ENCODE peak calls at places on chromosome 11, in five cellular contexts. One of them, this sample, is unnamed.

GRCh38 chr11:117281159-117281558 is 10.0 kb upstream of the BACE1-AS start:
- DNase-seq in IMR-90: peak
- DNase-seq in K562: no peak
- DNase-seq in HepG2: no peak
- DNase-seq in H1: no peak
- DNase-seq in this sample: no peak

GRCh38 chr11:43943931-43944751 is 1.7 kb downstream of the C11orf96 start:
- DNase-seq in IMR-90: peak
- DNase-seq in K562: no peak
- DNase-seq in HepG2: no peak
- DNase-seq in H1: no peak
- DNase-seq in this sample: peak

GRCh38 chr11:128629516-128630106 is 42.3 kb upstream of the ETS1 start:
- DNase-seq in IMR-90: peak
- DNase-seq in K562: no peak
- DNase-seq in HepG2: no peak
- DNase-seq in H1: no peak
- DNase-seq in this sample: no peak

GRCh38 chr11:115324569-115325432 is 179.4 kb downstream of the CADM1 start:
- DNase-seq in IMR-90: peak
- DNase-seq in K562: peak
- DNase-seq in HepG2: peak
- DNase-seq in H1: peak
- DNase-seq in this sample: peak

GRCh38 chr11:62504158-62504973 is 42.2 kb downstream of the AHNAK start:
- DNase-seq in IMR-90: no peak
- DNase-seq in K562: no peak
- DNase-seq in HepG2: no peak
- DNase-seq in H1: no peak
- DNase-seq in this sample: no peak

GRCh38 chr11:115745041-115745440 is 240.8 kb upstream of the CADM1 start:
- DNase-seq in IMR-90: no peak
- DNase-seq in K562: no peak
- DNase-seq in HepG2: no peak
- DNase-seq in H1: no peak
- DNase-seq in this sample: no peak

GRCh38 chr11:128964463-128964930 is 21.8 kb upstream of the TP53AIP1 start:
- DNase-seq in IMR-90: no peak
- DNase-seq in K562: no peak
- DNase-seq in HepG2: no peak
- DNase-seq in H1: no peak
- DNase-seq in this sample: no peak

GRCh38 chr11:120335596-120335927 is 651 bp upstream of the ARHGEF12 start:
- DNase-seq in IMR-90: peak
- DNase-seq in K562: no peak
- DNase-seq in HepG2: no peak
- DNase-seq in H1: no peak
- DNase-seq in this sample: peak

GRCh38 chr11:8566613-8567210 is 27.3 kb downstream of the STK33 start:
- DNase-seq in IMR-90: peak
- DNase-seq in K562: peak
- DNase-seq in HepG2: peak
- DNase-seq in H1: no peak
- DNase-seq in this sample: no peak

GRCh38 chr11:69499946-69500284 is 18.5 kb downstream of the LINC01488 start:
- DNase-seq in IMR-90: no peak
- DNase-seq in K562: no peak
- DNase-seq in HepG2: no peak
- DNase-seq in H1: no peak
- DNase-seq in this sample: no peak

GRCh38 chr11:96335389-96335788 is 7.6 kb downstream of the MAML2 start:
- DNase-seq in IMR-90: peak
- DNase-seq in K562: no peak
- DNase-seq in HepG2: no peak
- DNase-seq in H1: no peak
- DNase-seq in this sample: no peak

GRCh38 chr11:79472736-79473536 is 32.1 kb upstream of the TENM4 start:
- DNase-seq in IMR-90: no peak
- DNase-seq in K562: no peak
- DNase-seq in HepG2: no peak
- DNase-seq in H1: peak
- DNase-seq in this sample: no peak

GRCh38 chr11:17410606-17411379 is 22.3 kb upstream of the KCNJ11 start:
- DNase-seq in IMR-90: no peak
- DNase-seq in K562: no peak
- DNase-seq in HepG2: no peak
- DNase-seq in H1: no peak
- DNase-seq in this sample: no peak

GRCh38 chr11:92227954-92228935 is 3.6 kb downstream of the FAT3 start:
- DNase-seq in IMR-90: no peak
- DNase-seq in K562: no peak
- DNase-seq in HepG2: no peak
- DNase-seq in H1: no peak
- DNase-seq in this sample: no peak

DNA sequence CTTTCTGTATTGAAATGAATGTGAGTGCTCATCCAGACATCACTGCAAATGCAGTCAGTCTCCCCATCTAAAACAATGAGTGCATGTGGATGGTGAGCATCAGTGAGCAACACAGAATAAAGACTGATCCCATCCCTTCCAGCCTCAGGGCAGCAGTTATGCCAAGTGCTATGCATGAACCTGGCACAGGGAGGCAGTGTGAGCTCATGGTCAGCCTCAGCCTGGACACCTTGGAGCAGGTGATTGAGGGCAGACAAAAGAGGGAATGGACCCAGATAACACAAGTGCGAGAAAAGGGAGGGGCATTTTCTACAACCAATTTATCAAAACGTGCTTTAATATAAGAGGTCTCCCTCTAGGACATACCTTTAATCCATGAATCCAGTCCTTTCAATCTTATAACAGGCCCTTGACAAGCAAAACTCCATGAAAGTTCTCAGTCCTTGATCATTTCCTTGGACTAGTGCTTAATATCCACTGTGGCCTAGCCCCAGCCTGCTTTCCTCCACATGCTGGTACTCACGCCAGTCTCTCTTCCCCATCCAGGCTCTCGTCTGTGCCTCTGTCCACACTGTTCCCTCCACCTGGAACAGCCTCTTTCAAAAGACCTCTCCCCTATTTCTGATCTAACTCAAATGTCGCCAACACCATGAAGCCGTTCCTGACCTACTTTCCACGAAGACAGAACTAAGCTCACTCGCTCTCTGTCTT is 50.5 kb upstream of the LRRC55 start:
- DNase-seq in IMR-90: peak
- DNase-seq in K562: peak
- DNase-seq in HepG2: peak
- DNase-seq in H1: peak
- DNase-seq in this sample: no peak
- TF ChIP-seq POLR2A in IMR-90: no peak
- TF ChIP-seq POLR2A in K562: no peak
- TF ChIP-seq POLR2A in HepG2: no peak
- TF ChIP-seq POLR2A in H1: no peak
- TF ChIP-seq POLR2A in this sample: no peak

DNA sequence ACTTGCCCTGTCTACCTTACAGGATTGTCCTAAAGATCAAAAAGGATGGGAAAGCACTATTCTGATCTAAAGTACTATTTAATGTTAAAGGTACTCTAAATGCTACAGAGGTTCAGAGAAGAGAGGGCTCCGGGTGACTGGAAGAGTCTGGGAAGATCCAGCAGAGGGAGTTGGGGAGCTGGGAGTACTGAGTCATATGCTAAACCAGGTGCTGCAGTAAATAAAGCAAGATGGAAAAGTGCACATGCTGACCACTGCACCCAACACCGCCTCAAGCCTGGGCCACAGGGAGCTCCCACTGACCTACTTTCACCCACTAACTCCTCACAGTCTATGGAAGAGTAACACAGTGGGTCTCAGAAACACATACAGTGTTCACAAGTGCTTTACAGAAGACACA is 49.3 kb downstream of the WT1 start:
- DNase-seq in IMR-90: peak
- DNase-seq in K562: peak
- DNase-seq in HepG2: peak
- DNase-seq in H1: peak
- DNase-seq in this sample: peak
- TF ChIP-seq MAFK in IMR-90: no peak
- TF ChIP-seq MAFK in K562: no peak
- TF ChIP-seq MAFK in HepG2: no peak
- TF ChIP-seq MAFK in H1: no peak
- TF ChIP-seq MAFK in this sample: no peak

GRCh38 chr11:73241300-73241699 is 23.2 kb downstream of the P2RY2 start:
- DNase-seq in IMR-90: no peak
- DNase-seq in K562: no peak
- DNase-seq in HepG2: no peak
- DNase-seq in H1: no peak
- DNase-seq in this sample: no peak

GRCh38 chr11:73240190-73240781 is 22.2 kb downstream of the P2RY2 start:
- DNase-seq in IMR-90: peak
- DNase-seq in K562: no peak
- DNase-seq in HepG2: no peak
- DNase-seq in H1: no peak
- DNase-seq in this sample: no peak

GRCh38 chr11:73244589-73245240 is 26.6 kb downstream of the P2RY2 start:
- DNase-seq in IMR-90: no peak
- DNase-seq in K562: no peak
- DNase-seq in HepG2: no peak
- DNase-seq in H1: no peak
- DNase-seq in this sample: no peak

GRCh38 chr11:73243093-73243485 is 25.0 kb downstream of the P2RY2 start:
- DNase-seq in IMR-90: no peak
- DNase-seq in K562: no peak
- DNase-seq in HepG2: no peak
- DNase-seq in H1: no peak
- DNase-seq in this sample: no peak

DNA sequence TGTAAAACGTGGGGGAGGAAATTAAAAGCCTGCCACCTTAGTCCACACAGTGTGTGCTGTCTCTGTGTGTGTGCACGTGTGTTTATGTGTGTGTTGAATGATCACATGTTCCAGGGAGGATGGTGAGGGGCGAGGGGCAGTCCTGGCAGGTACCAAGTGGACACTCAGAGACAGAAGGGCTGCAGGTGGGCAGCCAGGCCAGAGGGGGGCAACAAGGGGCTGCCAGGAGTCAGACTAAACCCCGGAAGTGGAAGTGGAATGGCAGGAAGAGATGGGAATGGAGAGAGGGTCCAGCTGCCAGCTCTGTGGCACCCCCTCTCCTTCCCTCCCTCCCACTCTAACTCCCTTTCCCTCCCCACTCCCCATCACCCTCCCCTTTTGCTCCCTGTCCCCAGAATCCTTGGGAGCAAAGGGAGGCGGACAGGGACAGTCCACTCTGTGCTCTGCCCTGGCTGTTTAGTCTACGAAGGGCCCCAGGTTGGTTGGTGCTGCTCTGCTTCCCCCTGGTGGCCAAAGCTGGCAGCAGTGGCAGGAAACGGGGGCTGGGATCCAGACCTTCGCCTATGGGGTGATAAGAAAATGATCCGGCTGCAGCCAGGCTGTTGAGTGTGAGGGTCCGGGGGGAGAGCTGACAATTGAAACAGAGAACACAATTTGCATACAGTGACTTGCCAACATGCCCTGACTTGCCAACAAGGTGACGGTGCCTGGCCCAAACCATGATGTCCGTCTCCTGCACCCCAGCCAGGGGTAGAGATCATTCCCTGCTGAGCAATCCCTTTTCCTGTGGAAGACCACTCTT is 24.4 kb downstream of the P2RY2 start:
- DNase-seq in IMR-90: peak
- DNase-seq in K562: peak
- DNase-seq in HepG2: peak
- DNase-seq in H1: no peak
- DNase-seq in this sample: peak
- TF ChIP-seq POLR2A in IMR-90: peak
- TF ChIP-seq POLR2A in K562: no peak
- TF ChIP-seq POLR2A in HepG2: peak
- TF ChIP-seq POLR2A in H1: no peak
- TF ChIP-seq POLR2A in this sample: no peak

DNA sequence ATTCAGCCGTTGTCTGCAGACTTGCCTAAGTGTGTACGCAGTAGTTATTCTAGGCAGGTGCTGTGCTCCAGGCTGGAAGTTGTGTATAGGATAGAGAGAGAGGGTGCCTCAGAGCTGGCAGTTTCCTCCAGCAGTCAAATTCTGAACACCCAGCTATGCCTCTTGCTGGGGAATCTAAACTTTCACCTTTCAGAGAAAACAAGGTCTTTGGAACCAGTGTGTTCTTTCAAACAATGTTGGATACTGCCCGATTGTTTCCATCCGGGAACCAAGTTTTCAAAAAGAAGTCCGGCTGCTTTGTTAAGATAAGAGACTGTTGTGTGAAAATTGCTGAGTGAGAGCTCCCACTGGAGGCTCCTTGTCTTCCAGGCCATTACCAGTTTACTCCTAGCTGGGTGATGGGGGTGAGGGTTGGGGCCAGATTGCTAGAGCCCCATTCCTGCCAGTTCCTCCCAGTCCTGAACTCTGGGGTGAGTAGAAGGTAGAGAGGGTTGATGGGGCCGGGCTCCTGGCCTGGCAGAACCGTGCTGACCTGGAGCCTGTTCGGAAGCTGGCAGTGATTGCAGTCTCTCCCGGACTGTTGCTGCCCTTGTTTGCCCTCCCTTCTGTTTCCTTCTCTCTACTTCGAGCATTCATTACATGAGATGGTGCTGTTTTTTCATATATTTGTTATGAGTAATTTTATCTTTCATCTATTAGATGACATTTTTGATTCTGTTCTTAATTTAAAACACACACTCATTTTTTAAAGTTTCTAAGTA is 150.2 kb downstream of the TEAD1 start:
- DNase-seq in IMR-90: no peak
- DNase-seq in K562: peak
- DNase-seq in HepG2: peak
- DNase-seq in H1: no peak
- DNase-seq in this sample: no peak
- TF ChIP-seq MAFK in IMR-90: no peak
- TF ChIP-seq MAFK in K562: peak
- TF ChIP-seq MAFK in HepG2: peak
- TF ChIP-seq MAFK in H1: no peak
- TF ChIP-seq MAFK in this sample: no peak

GRCh38 chr11:76781861-76782500 is 1.2 kb upstream of the TSKU start:
- DNase-seq in IMR-90: no peak
- DNase-seq in K562: no peak
- DNase-seq in HepG2: peak
- DNase-seq in H1: no peak
- DNase-seq in this sample: no peak

GRCh38 chr11:76783294-76783900 is at the start of gene TSKU:
- DNase-seq in IMR-90: no peak
- DNase-seq in K562: no peak
- DNase-seq in HepG2: no peak
- DNase-seq in H1: no peak
- DNase-seq in this sample: peak

GRCh38 chr11:76785513-76785912 is 2.4 kb downstream of the TSKU start:
- DNase-seq in IMR-90: no peak
- DNase-seq in K562: no peak
- DNase-seq in HepG2: no peak
- DNase-seq in H1: no peak
- DNase-seq in this sample: peak

GRCh38 chr11:76782526-76783293 is 446 bp upstream of the TSKU start:
- DNase-seq in IMR-90: peak
- DNase-seq in K562: peak
- DNase-seq in HepG2: peak
- DNase-seq in H1: peak
- DNase-seq in this sample: peak

GRCh38 chr11:76783901-76784813 is 1.0 kb downstream of the TSKU start:
- DNase-seq in IMR-90: peak
- DNase-seq in K562: peak
- DNase-seq in HepG2: peak
- DNase-seq in H1: peak
- DNase-seq in this sample: peak
- TF ChIP-seq POLR2A in IMR-90: peak
- TF ChIP-seq POLR2A in K562: peak
- TF ChIP-seq POLR2A in HepG2: peak
- TF ChIP-seq POLR2A in H1: peak
- TF ChIP-seq POLR2A in this sample: peak